ENCODE peak calls at places on chromosomes 7 and 10, in ten cellular contexts. I is heart right ventricle, X is aorta, W is cardiac muscle cell, L is right lobe of liver, A is HAP-1, Q is A549, M is heart left ventricle, G is PC-9, N is neuronal stem cell. V is an unnamed sample.
A peak's percentile ranks its signal among the peaks of the same experiment; 100 is the strongest.

GRCh38 chr7:138838166-138838565 is 40.2 kb upstream of the ATP6V0A4 start:
- DNase-seq in I (no peak), X (no peak), W (no peak), L (no peak), A (no peak), Q (no peak), M (no peak), G (no peak), N (no peak), V (no peak)

GRCh38 chr10:80968903-80969302 is 431.2 kb downstream of the SH2D4B start:
- DNase-seq in I (no peak), X (no peak), W (no peak), L (no peak), A (no peak), Q (no peak), M (no peak), G (no peak), N (no peak), V (no peak)

GRCh38 chr10:113854019-113854756 is at the start of the genes DCLRE1A and NHLRC2:
- DNase-seq in I (peak; percentile 85), X (peak; percentile 92), W (peak; percentile 88), L (peak; percentile 86), A (peak; percentile 84), Q (peak; percentile 59), M (peak; percentile 86), G (peak; percentile 52), N (peak; percentile 83), V (peak; percentile 85)

GRCh38 chr7:18855796-18856195 is 261.6 kb downstream of the TWIST1 start:
- DNase-seq in I (no peak), X (no peak), W (no peak), L (no peak), A (no peak), Q (no peak), M (no peak), G (no peak), N (no peak), V (no peak)

GRCh38 chr10:127991543-127992255 is 84.8 kb downstream of the PTPRE start:
- DNase-seq in I (no peak), X (no peak), W (no peak), L (no peak), A (no peak), Q (no peak), M (no peak), G (no peak), N (no peak), V (no peak)

GRCh38 chr10:95605163-95605562 is 44.0 kb upstream of the SORBS1 start:
- DNase-seq in I (peak; percentile 26), X (peak; percentile 81), W (peak; percentile 6), L (no peak), A (no peak), Q (no peak), M (peak; percentile 28), G (no peak), N (no peak), V (no peak)

GRCh38 chr7:46557295-46557711 is 636.2 kb upstream of the IGFBP3 start:
- DNase-seq in I (no peak), X (no peak), W (peak; percentile 40), L (no peak), A (no peak), Q (no peak), M (no peak), G (peak; percentile 37), N (no peak), V (peak; percentile 60)

GRCh38 chr7:141456298-141456697 is 94.9 kb upstream of the AGK start:
- DNase-seq in I (no peak), X (no peak), W (no peak), L (no peak), A (no peak), Q (no peak), M (no peak), G (no peak), N (no peak), V (no peak)

GRCh38 chr7:50371551-50372021 is 67.1 kb downstream of the IKZF1 start:
- DNase-seq in I (no peak), X (no peak), W (no peak), L (no peak), A (no peak), Q (no peak), M (no peak), G (no peak), N (no peak), V (no peak)

GRCh38 chr10:122768033-122768745 is 68.5 kb upstream of the C10orf120 start:
- DNase-seq in I (no peak), X (no peak), W (no peak), L (no peak), A (no peak), Q (no peak), M (no peak), G (no peak), N (no peak), V (no peak)

GRCh38 chr7:51700593-51701215 is 384.1 kb upstream of the COBL start:
- DNase-seq in I (no peak), X (no peak), W (no peak), L (no peak), A (no peak), Q (no peak), M (no peak), G (no peak), N (no peak), V (no peak)

DNA sequence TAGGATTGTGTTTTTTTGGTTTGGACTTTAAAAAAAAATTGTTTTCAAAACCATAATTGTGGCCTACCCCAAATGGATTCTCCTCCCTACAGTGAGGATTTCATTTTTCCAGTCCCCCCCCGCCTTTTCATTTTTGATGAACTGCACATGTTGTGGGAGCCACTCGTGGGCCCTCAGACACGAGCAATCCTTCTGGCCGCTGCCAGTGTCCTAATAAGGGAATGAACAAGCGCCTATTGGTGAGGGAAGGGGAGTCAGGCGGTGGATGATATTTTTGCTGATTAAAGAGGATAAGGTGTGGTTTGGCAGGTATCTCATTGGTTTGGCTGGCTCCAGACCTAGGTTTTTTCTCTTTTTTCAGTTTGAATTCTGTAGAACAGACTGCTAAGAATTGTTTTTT is 78.7 kb upstream of the AGBL3 start:
- DNase-seq in I (no peak), X (no peak), W (peak; percentile 45), L (no peak), A (no peak), Q (no peak), M (no peak), G (no peak), N (no peak), V (no peak)
- H3K4me1 ChIP-seq in I (no peaks in the 10 kb centered on the region), X (peaks cover 3% of the 10 kb centered on the region), W (no peaks in the 10 kb centered on the region), L (no peaks in the 10 kb centered on the region), A (no peaks in the 10 kb centered on the region), Q (peaks cover 13% of the 10 kb centered on the region), M (peaks cover 8% of the 10 kb centered on the region), G (no peaks in the 10 kb centered on the region), N (no peaks in the 10 kb centered on the region), V (no peaks in the 10 kb centered on the region)

GRCh38 chr7:1544896-1545416 is 11.0 kb downstream of the TMEM184A start:
- DNase-seq in I (no peak), X (no peak), W (no peak), L (no peak), A (no peak), Q (no peak), M (no peak), G (no peak), N (no peak), V (no peak)
- H3K4me1 ChIP-seq in I (peaks cover 4% of the 10 kb centered on the region), X (no peaks in the 10 kb centered on the region), W (peaks cover 8% of the 10 kb centered on the region), L (no peaks in the 10 kb centered on the region), A (no peaks in the 10 kb centered on the region), Q (peaks cover 81% of the 10 kb centered on the region), M (no peaks in the 10 kb centered on the region), G (no peaks in the 10 kb centered on the region), N (peaks cover 4% of the 10 kb centered on the region), V (no peaks in the 10 kb centered on the region)

GRCh38 chr10:79148452-79149344 is 79.9 kb downstream of the ZMIZ1 start:
- DNase-seq in I (peak; percentile 84), X (no peak), W (no peak), L (peak; percentile 94), A (no peak), Q (no peak), M (peak; percentile 84), G (peak; percentile 86), N (no peak), V (peak; percentile 55)
- H3K4me1 ChIP-seq in I (peaks cover 87% of the 10 kb centered on the region), X (no peaks in the 10 kb centered on the region), W (peaks cover 53% of the 10 kb centered on the region), L (no peaks in the 10 kb centered on the region), A (peaks cover 17% of the 10 kb centered on the region), Q (peaks cover 99% of the 10 kb centered on the region), M (peaks cover 68% of the 10 kb centered on the region), G (peaks cover 57% of the 10 kb centered on the region), N (peaks cover 12% of the 10 kb centered on the region), V (peaks cover 52% of the 10 kb centered on the region)

GRCh38 chr10:8069627-8070026 is 15.1 kb downstream of the GATA3 start:
- DNase-seq in I (no peak), X (no peak), W (no peak), L (no peak), A (no peak), Q (no peak), M (no peak), G (no peak), N (no peak), V (no peak)
- H3K4me1 ChIP-seq in I (no peaks in the 10 kb centered on the region), X (no peaks in the 10 kb centered on the region), W (no peaks in the 10 kb centered on the region), L (no peaks in the 10 kb centered on the region), A (peaks cover 2% of the 10 kb centered on the region), Q (peaks cover 9% of the 10 kb centered on the region), M (no peaks in the 10 kb centered on the region), G (peaks cover 8% of the 10 kb centered on the region), N (no peaks in the 10 kb centered on the region), V (no peaks in the 10 kb centered on the region)

DNA sequence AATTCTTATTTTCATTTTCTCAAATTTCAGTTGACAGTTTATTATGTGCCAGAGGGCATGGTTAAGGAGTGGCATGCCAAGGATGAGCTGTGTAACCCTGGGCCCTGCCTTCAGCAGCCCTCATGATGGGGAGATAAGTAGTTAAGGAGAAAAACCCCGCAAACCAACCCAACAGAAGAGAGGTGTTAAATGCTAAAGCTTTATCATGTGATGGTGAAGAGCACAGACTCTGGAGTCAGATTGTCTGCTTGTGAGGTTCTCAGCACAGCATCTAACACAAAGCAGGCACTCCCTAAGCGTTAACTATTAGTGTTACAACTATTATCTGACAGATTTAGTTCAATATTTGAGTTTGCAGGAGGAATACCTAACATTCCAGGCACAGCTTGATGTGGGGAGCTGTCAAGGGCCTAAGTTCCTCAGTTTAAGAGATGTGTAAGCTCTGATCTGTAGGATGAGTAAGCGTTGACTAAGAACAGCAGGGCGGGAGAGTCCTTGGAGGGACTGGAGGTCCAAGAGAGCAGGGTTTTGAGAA is 29.6 kb downstream of the STAM start:
- DNase-seq in I (no peak), X (no peak), W (peak; percentile 80), L (no peak), A (no peak), Q (peak; percentile 66), M (no peak), G (peak; percentile 48), N (peak; percentile 35), V (no peak)
- H3K4me1 ChIP-seq in I (no peaks in the 10 kb centered on the region), X (no peaks in the 10 kb centered on the region), W (peaks cover 22% of the 10 kb centered on the region), L (no peaks in the 10 kb centered on the region), A (peaks cover 15% of the 10 kb centered on the region), Q (peaks cover 46% of the 10 kb centered on the region), M (no peaks in the 10 kb centered on the region), G (peaks cover 33% of the 10 kb centered on the region), N (peaks cover 2% of the 10 kb centered on the region), V (no peaks in the 10 kb centered on the region)